ENCODE peak calls at places on chromosomes 2 and 18, in nine cellular contexts. H, C, Y, F, T, Z, W, K and X are unnamed samples.

GRCh38 chr2:231332388-231332787 is 63.1 kb upstream of the B3GNT7 start:
- DNase-seq in H (peak; percentile 22), C (no peak), Y (no peak), F (no peak), T (no peak), Z (no peak), W (no peak), K (no peak), X (no peak)

GRCh38 chr18:47204908-47205522 is 28.9 kb upstream of the IER3IP1 start:
- DNase-seq in H (peak; percentile 42), C (no peak), Y (no peak), F (no peak), T (peak; percentile 34), Z (peak; percentile 45), W (peak; percentile 35), K (peak; percentile 49), X (peak; percentile 26)

GRCh38 chr18:57807336-57808117 is 4.4 kb upstream of the ATP8B1 start:
- DNase-seq in H (peak; percentile 81), C (no peak), Y (no peak), F (no peak), T (no peak), Z (no peak), W (peak; percentile 53), K (no peak), X (no peak)

GRCh38 chr2:126657636-126658315 is 1.8 kb downstream of the GYPC start:
- DNase-seq in H (peak; percentile 99), C (peak; percentile 97), Y (peak; percentile 81), F (no peak), T (peak; percentile 81), Z (no peak), W (peak; percentile 75), K (peak; percentile 60), X (peak; percentile 26)

GRCh38 chr2:166900700-166901099 is 12.4 kb downstream of the XIRP2 start:
- DNase-seq in H (peak; percentile 46), C (no peak), Y (no peak), F (no peak), T (no peak), Z (no peak), W (peak; percentile 5), K (no peak), X (no peak)

GRCh38 chr2:191917430-191917881 is 70.6 kb upstream of the CAVIN2 start:
- DNase-seq in H (peak; percentile 51), C (no peak), Y (no peak), F (no peak), T (no peak), Z (no peak), W (no peak), K (no peak), X (no peak)

GRCh38 chr2:112092286-112093041 is 37.4 kb downstream of the TMEM87B start:
- DNase-seq in H (peak; percentile 59), C (peak; percentile 16), Y (no peak), F (no peak), T (no peak), Z (no peak), W (no peak), K (no peak), X (no peak)

GRCh38 chr2:222178450-222178849 is 120.3 kb downstream of the PAX3 start:
- DNase-seq in H (no peak), C (no peak), Y (no peak), F (no peak), T (no peak), Z (no peak), W (no peak), K (no peak), X (no peak)

GRCh38 chr2:224039770-224040088 is 643 bp upstream of the SERPINE2 start:
- DNase-seq in H (no peak), C (no peak), Y (no peak), F (no peak), T (no peak), Z (no peak), W (no peak), K (no peak), X (no peak)

GRCh38 chr2:119073213-119073612 is 85.3 kb downstream of the C1QL2 start:
- DNase-seq in H (no peak), C (no peak), Y (no peak), F (no peak), T (no peak), Z (no peak), W (no peak), K (no peak), X (no peak)

GRCh38 chr2:215356948-215357461 is 45.1 kb downstream of the ATIC start:
- DNase-seq in H (peak; percentile 86), C (peak; percentile 24), Y (no peak), F (no peak), T (no peak), Z (no peak), W (no peak), K (no peak), X (no peak)

GRCh38 chr2:207896525-207897295 is 127.0 kb upstream of the FZD5 start:
- DNase-seq in H (no peak), C (no peak), Y (no peak), F (no peak), T (no peak), Z (no peak), W (peak; percentile 14), K (no peak), X (no peak)

GRCh38 chr2:207892676-207893402 is 123.1 kb upstream of the FZD5 start:
- DNase-seq in H (no peak), C (no peak), Y (no peak), F (no peak), T (no peak), Z (no peak), W (no peak), K (no peak), X (no peak)

GRCh38 chr2:207897541-207898353 is 127.6 kb downstream of the PLEKHM3 start:
- DNase-seq in H (no peak), C (no peak), Y (no peak), F (no peak), T (no peak), Z (no peak), W (no peak), K (no peak), X (no peak)

GRCh38 chr2:207898354-207898695 is 127.0 kb downstream of the PLEKHM3 start:
- DNase-seq in H (no peak), C (no peak), Y (no peak), F (no peak), T (no peak), Z (no peak), W (no peak), K (no peak), X (no peak)

DNA sequence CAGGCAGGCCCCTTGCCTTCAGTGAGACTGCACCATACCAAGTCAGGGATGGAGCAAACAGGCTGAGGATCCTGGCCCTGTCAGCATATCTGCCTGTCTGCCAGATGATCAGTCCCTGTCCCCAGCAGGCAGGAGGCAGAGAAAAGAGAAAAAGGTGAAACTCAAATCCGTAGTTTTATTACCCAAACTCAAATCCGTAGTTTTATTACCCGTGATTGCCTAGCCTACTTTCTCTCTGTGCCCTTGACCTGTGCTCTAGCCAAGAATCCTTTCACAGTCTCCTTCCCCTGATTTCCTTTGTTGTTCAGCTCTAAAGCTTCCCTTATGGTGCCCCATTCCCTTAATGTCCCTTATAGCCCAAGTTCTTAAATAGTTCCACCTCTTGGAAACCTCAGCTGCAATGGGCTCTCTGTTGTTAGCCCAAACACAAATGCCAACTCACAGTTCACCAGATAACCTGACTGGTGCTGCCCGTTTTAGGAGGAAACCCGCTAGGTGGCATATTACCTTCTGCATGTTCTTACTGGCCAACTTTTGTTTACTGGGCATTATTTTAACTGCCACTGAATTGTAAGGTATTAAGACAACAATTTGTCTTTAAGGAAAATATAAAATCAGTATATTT is 125.6 kb upstream of the FZD5 start:
- DNase-seq in H (no peak), C (no peak), Y (no peak), F (no peak), T (no peak), Z (no peak), W (no peak), K (no peak), X (no peak)
- TF ChIP-seq CTCF in H (no peak), C (no peak), Y (no peak), F (no peak), T (no peak), Z (no peak), W (no peak), K (no peak), X (no peak)

GRCh38 chr2:148594216-148594615 is 50.3 kb upstream of the EPC2 start:
- DNase-seq in H (no peak), C (no peak), Y (no peak), F (no peak), T (no peak), Z (no peak), W (no peak), K (no peak), X (no peak)
- TF ChIP-seq CTCF in H (no peak), C (no peak), Y (no peak), F (no peak), T (no peak), Z (no peak), W (no peak), K (no peak), X (no peak)

GRCh38 chr2:74416721-74417120 is 4.7 kb downstream of the C2orf81 start:
- DNase-seq in H (no peak), C (no peak), Y (no peak), F (no peak), T (no peak), Z (no peak), W (no peak), K (no peak), X (no peak)
- TF ChIP-seq CTCF in H (no peak), C (no peak), Y (no peak), F (no peak), T (no peak), Z (no peak), W (no peak), K (no peak), X (no peak)

GRCh38 chr18:8977701-8978100 is 124.8 kb upstream of the NDUFV2 start:
- DNase-seq in H (no peak), C (no peak), Y (no peak), F (no peak), T (no peak), Z (no peak), W (no peak), K (no peak), X (no peak)

GRCh38 chr18:8978394-8978793 is 124.1 kb upstream of the NDUFV2 start:
- DNase-seq in H (no peak), C (no peak), Y (no peak), F (no peak), T (no peak), Z (no peak), W (no peak), K (peak; percentile 38), X (no peak)

GRCh38 chr18:8977166-8977565 is 125.3 kb upstream of the NDUFV2 start:
- DNase-seq in H (no peak), C (no peak), Y (no peak), F (no peak), T (no peak), Z (no peak), W (no peak), K (no peak), X (no peak)

GRCh38 chr18:8975624-8976023 is 126.9 kb upstream of the NDUFV2 start:
- DNase-seq in H (no peak), C (no peak), Y (no peak), F (no peak), T (no peak), Z (no peak), W (no peak), K (no peak), X (no peak)

DNA sequence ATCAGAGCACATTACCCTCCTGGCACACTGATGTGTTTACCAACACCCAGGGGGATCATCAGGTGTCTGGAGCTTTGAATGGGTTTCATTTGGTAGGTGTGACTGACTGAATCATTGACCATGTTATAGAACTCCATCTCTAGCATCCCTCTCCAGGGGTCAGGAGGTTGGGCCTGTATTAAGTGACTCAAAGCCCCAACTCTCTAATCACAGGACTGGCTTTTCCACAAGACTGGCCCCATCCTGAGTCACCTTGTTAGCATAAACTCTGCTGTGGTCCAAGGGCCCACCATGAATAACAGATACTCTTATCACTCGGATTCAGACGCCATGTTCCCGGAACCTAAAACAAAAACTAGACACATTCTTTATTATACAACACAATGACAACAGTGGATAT is 125.9 kb upstream of the NDUFV2 start:
- DNase-seq in H (peak; percentile 15), C (no peak), Y (no peak), F (no peak), T (no peak), Z (no peak), W (no peak), K (no peak), X (no peak)
- TF ChIP-seq CTCF in H (no peak), C (no peak), Y (no peak), F (no peak), T (no peak), Z (no peak), W (no peak), K (no peak), X (no peak)